ENCODE peak calls at places on chromosomes 6 and 20, in eight cellular contexts. J, V, G, Q, W, L, H and P are unnamed samples. For H3K4me1, the result is how much of the 10 kb centered on the place peaks cover.

GRCh38 chr6:17473554-17473953 is 80.2 kb downstream of the CAP2 start:
- DNase-seq in J (no peak), V (no peak), G (no peak), Q (no peak), W (no peak), L (no peak), H (no peak), P (no peak)

GRCh38 chr6:16471222-16471784 is 232.9 kb downstream of the GMPR start:
- DNase-seq in J (no peak), V (peak), G (no peak), Q (peak), W (peak), L (no peak), H (no peak), P (peak)

GRCh38 chr6:137543114-137543513 is 48.9 kb upstream of the OLIG3 start:
- DNase-seq in J (no peak), V (no peak), G (no peak), Q (no peak), W (no peak), L (no peak), H (no peak), P (no peak)

GRCh38 chr20:5131502-5131901 is 4.7 kb downstream of the CDS2 start:
- DNase-seq in J (no peak), V (no peak), G (no peak), Q (no peak), W (no peak), L (no peak), H (no peak), P (no peak)

GRCh38 chr20:51223163-51223562 is 200.3 kb upstream of the KCNG1 start:
- DNase-seq in J (no peak), V (no peak), G (no peak), Q (no peak), W (no peak), L (no peak), H (no peak), P (no peak)

GRCh38 chr20:11090751-11091150 is 417.0 kb upstream of the JAG1 start:
- DNase-seq in J (no peak), V (no peak), G (no peak), Q (no peak), W (no peak), L (no peak), H (no peak), P (no peak)

GRCh38 chr6:90541221-90541620 is 45.7 kb downstream of the MAP3K7 start:
- DNase-seq in J (no peak), V (no peak), G (no peak), Q (no peak), W (no peak), L (no peak), H (no peak), P (no peak)

GRCh38 chr6:154821638-154822037 is 88.4 kb downstream of the SCAF8 start:
- DNase-seq in J (no peak), V (no peak), G (no peak), Q (no peak), W (no peak), L (no peak), H (no peak), P (no peak)

GRCh38 chr6:28537509-28538140 is 11.9 kb downstream of the GPX5 start:
- DNase-seq in J (peak), V (peak), G (no peak), Q (no peak), W (peak), L (peak), H (peak), P (peak)

GRCh38 chr6:151379933-151380847 is 11.2 kb downstream of the ZBTB2 start:
- DNase-seq in J (no peak), V (no peak), G (no peak), Q (no peak), W (no peak), L (no peak), H (no peak), P (no peak)

GRCh38 chr6:22444335-22444734 is 125.0 kb upstream of the HDGFL1 start:
- DNase-seq in J (no peak), V (no peak), G (no peak), Q (peak), W (peak), L (peak), H (no peak), P (no peak)

GRCh38 chr6:36851149-36851614 is 11.9 kb upstream of the CPNE5 start:
- DNase-seq in J (peak), V (no peak), G (peak), Q (peak), W (peak), L (peak), H (peak), P (peak)

GRCh38 chr6:90610291-90610670 is 23.4 kb upstream of the MAP3K7 start:
- DNase-seq in J (no peak), V (no peak), G (no peak), Q (no peak), W (no peak), L (no peak), H (no peak), P (no peak)

GRCh38 chr20:35881676-35882075 is 72.6 kb downstream of the SCAND1 start:
- DNase-seq in J (no peak), V (no peak), G (no peak), Q (no peak), W (no peak), L (no peak), H (no peak), P (peak)

GRCh38 chr20:32017711-32018251 is 7.5 kb downstream of the CCM2L start:
- DNase-seq in J (peak), V (no peak), G (peak), Q (no peak), W (no peak), L (peak), H (peak), P (peak)

GRCh38 chr6:6678185-6678671 is 89.7 kb downstream of the LY86 start:
- DNase-seq in J (peak), V (no peak), G (peak), Q (peak), W (peak), L (peak), H (no peak), P (peak)
- H3K4me1 ChIP-seq in J (under half), V (under half), G (under half), Q (under half), W (under half), L (under half), H (under half), P (under half)

DNA sequence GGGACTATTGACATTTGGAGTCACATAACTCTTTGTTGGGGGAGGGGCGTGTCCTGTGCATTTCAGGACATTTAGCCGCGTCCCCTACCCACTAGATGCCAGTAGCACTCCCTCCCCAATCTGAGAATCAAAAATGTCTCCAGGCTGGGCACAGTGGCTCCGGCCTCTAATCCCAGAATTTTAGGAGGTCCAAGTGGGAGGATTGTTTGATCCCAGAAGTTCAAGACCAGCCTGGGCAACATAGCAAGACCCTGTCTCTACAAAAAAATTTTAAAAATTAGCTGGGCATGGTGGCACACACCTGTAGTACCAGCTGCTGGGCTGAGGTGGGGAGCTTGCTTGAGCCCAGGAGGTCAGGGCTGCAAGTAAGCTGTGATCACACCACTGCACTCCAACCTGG is 2.1 kb upstream of the PREX1 start:
- DNase-seq in J (no peak), V (no peak), G (no peak), Q (no peak), W (no peak), L (no peak), H (no peak), P (no peak)
- H3K4me2 ChIP-seq in J (no peak), V (no peak), G (no peak), Q (no peak), W (no peak), L (no peak), H (no peak), P (no peak)

GRCh38 chr6:49549691-49550412 is 616 bp upstream of the C6orf141 start:
- DNase-seq in J (no peak), V (no peak), G (no peak), Q (no peak), W (no peak), L (no peak), H (no peak), P (peak)
- H3K27ac ChIP-seq in J (peak), V (no peak), G (peak), Q (peak), W (no peak), L (no peak), H (no peak), P (no peak)

DNA sequence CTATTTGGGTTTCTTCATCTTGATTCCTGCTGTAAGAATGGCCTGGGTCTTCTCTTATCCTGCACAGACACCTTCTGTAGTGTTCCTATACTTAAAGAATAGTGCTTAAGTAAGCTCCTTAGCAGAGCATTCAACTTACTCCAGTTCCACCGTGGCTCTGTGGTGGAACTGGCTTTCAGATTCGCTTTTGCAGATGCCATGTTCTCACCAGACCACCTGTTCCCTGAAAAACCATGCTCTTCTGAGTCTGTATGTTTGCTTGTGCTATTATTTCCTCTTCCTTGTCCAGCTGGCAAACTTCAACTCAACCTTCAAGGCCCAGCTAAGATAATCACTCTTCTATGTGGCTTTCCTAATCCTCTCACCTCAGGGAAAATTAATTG is 4.9 kb downstream of the ELMO2 start:
- DNase-seq in J (no peak), V (peak), G (no peak), Q (no peak), W (no peak), L (no peak), H (no peak), P (no peak)
- H3K4me1 ChIP-seq in J (under half), V (under half), G (under half), Q (under half), W (under half), L (under half), H (under half), P (under half)

GRCh38 chr6:5541025-5541424 is 279.7 kb downstream of the FARS2 start:
- DNase-seq in J (no peak), V (no peak), G (no peak), Q (no peak), W (no peak), L (no peak), H (no peak), P (no peak)

GRCh38 chr6:5537132-5537531 is 275.8 kb downstream of the FARS2 start:
- DNase-seq in J (no peak), V (no peak), G (no peak), Q (no peak), W (no peak), L (no peak), H (no peak), P (no peak)

GRCh38 chr6:5537967-5538366 is 276.7 kb downstream of the FARS2 start:
- DNase-seq in J (no peak), V (no peak), G (no peak), Q (peak), W (peak), L (no peak), H (no peak), P (peak)

GRCh38 chr6:5540375-5540774 is 279.1 kb downstream of the FARS2 start:
- DNase-seq in J (no peak), V (no peak), G (no peak), Q (peak), W (no peak), L (no peak), H (no peak), P (no peak)

DNA sequence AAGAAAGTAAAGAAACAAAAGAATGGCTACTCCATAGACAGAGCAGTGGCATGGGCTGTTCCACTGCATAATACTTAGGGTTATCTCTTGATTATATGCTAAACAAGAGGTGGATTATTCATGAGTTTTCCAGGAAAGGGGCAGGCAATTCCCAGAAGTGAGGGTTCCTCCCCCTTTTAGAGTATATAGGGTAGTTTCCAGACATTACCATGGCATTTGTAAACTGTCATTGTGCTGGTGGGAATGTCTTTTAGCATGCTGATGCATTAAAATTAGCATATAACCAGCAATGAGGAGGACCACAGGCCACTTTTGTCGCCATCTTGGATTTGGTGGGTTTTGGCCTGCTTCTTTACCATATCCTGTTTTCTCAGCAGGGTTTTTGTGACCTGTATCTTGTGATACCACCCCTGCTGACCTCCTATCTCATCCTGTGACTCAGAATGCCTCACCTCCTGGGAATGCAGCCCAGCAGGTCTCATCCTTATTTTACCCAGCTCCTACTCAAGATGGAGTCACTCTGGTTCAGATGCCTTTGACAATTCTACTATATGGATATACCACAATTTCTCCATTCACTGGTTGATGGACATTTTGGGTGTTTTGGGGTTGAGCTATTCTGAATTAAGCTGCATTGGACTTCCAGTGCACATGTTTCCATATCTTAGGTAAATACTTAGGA is 280.6 kb downstream of the FARS2 start:
- DNase-seq in J (peak), V (no peak), G (peak), Q (no peak), W (peak), L (peak), H (peak), P (peak)
- H3K4me2 ChIP-seq in J (no peak), V (no peak), G (peak), Q (no peak), W (no peak), L (no peak), H (no peak), P (no peak)

GRCh38 chr6:41682497-41682961 is 44.3 kb downstream of the MDFI start:
- DNase-seq in J (no peak), V (no peak), G (no peak), Q (no peak), W (no peak), L (no peak), H (no peak), P (no peak)

GRCh38 chr6:41684311-41685182 is 46.3 kb downstream of the MDFI start:
- DNase-seq in J (no peak), V (no peak), G (no peak), Q (no peak), W (no peak), L (no peak), H (no peak), P (no peak)

GRCh38 chr6:41682056-41682477 is 43.8 kb downstream of the MDFI start:
- DNase-seq in J (peak), V (no peak), G (peak), Q (peak), W (peak), L (peak), H (peak), P (peak)

GRCh38 chr6:41683460-41684310 is 45.4 kb downstream of the MDFI start:
- DNase-seq in J (peak), V (no peak), G (no peak), Q (peak), W (peak), L (peak), H (peak), P (peak)

DNA sequence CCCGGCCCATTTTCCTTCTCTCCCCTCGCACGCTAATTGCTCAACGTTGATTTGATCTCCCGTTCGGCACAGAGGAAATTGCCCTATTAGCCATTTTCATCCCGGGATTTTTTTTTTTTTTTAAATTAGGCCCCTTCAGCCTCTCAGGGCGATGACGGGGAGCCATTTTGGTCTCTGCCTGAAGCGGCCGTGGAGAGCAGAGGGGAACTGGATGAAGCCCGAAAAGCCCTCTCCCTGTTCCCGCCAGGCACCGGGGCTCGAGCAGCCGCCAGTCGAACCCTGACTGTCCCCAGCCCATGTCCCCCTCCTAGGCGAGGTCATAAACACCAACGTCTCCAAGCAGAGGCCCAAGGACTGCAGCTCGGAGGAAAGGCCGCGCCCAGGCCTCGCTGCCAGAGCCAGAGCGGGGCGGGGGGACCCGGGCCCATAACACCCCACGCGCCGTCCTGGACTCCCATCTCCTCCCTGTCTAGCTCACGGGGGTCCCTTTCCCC is 44.7 kb downstream of the MDFI start:
- DNase-seq in J (no peak), V (no peak), G (no peak), Q (no peak), W (no peak), L (no peak), H (no peak), P (no peak)
- H3K27ac ChIP-seq in J (no peak), V (no peak), G (no peak), Q (no peak), W (no peak), L (no peak), H (no peak), P (no peak)